ENCODE peak calls at places on chromosome X, in seven cellular contexts. One of them, this sample, is unnamed.

GRCh38 chrX:69137371-69137881 is 27.8 kb downstream of the PJA1 start:
- DNase-seq in stimulated activated CD8-positive, alpha-beta memory T cell treated with anti-CD3 and anti-CD28 coated beads, Interleukin-7, amount 100 ng/mL, for 24 hours: no peak
- DNase-seq in NAMALWA: no peak
- DNase-seq in choroid plexus epithelial cell: peak; percentile 75
- DNase-seq in GM23338: peak; percentile 48
- DNase-seq in iris pigment epithelial cell: peak; percentile 62
- DNase-seq in HFFc6: no peak
- DNase-seq in this sample: peak; percentile 20

GRCh38 chrX:134338527-134338926 is 101.5 kb downstream of the CCDC160 start:
- DNase-seq in NAMALWA: peak; percentile 5
- DNase-seq in iris pigment epithelial cell: no peak
- DNase-seq in GM23338: no peak
- DNase-seq in stimulated activated CD8-positive, alpha-beta memory T cell treated with anti-CD3 and anti-CD28 coated beads, Interleukin-7, amount 100 ng/mL, for 24 hours: no peak
- DNase-seq in choroid plexus epithelial cell: no peak
- DNase-seq in HFFc6: no peak
- DNase-seq in this sample: no peak

GRCh38 chrX:151987108-151987507 is 12.6 kb upstream of the GABRE start:
- DNase-seq in stimulated activated CD8-positive, alpha-beta memory T cell treated with anti-CD3 and anti-CD28 coated beads, Interleukin-7, amount 100 ng/mL, for 24 hours: no peak
- DNase-seq in choroid plexus epithelial cell: peak; percentile 53
- DNase-seq in NAMALWA: no peak
- DNase-seq in iris pigment epithelial cell: peak; percentile 31
- DNase-seq in HFFc6: no peak
- DNase-seq in GM23338: no peak
- DNase-seq in this sample: no peak

GRCh38 chrX:107730991-107731766 is 44.4 kb downstream of the TSC22D3 start:
- DNase-seq in iris pigment epithelial cell: peak; percentile 40
- DNase-seq in choroid plexus epithelial cell: no peak
- DNase-seq in stimulated activated CD8-positive, alpha-beta memory T cell treated with anti-CD3 and anti-CD28 coated beads, Interleukin-7, amount 100 ng/mL, for 24 hours: no peak
- DNase-seq in NAMALWA: no peak
- DNase-seq in GM23338: no peak
- DNase-seq in HFFc6: no peak
- DNase-seq in this sample: no peak

GRCh38 chrX:65677954-65678469 is 10.6 kb downstream of the MSN start:
- DNase-seq in stimulated activated CD8-positive, alpha-beta memory T cell treated with anti-CD3 and anti-CD28 coated beads, Interleukin-7, amount 100 ng/mL, for 24 hours: no peak
- DNase-seq in NAMALWA: no peak
- DNase-seq in HFFc6: peak; percentile 82
- DNase-seq in GM23338: no peak
- DNase-seq in choroid plexus epithelial cell: peak; percentile 79
- DNase-seq in iris pigment epithelial cell: peak; percentile 79
- DNase-seq in this sample: no peak

GRCh38 chrX:30799327-30799726 is 89.7 kb downstream of the TAB3 start:
- DNase-seq in iris pigment epithelial cell: no peak
- DNase-seq in choroid plexus epithelial cell: no peak
- DNase-seq in stimulated activated CD8-positive, alpha-beta memory T cell treated with anti-CD3 and anti-CD28 coated beads, Interleukin-7, amount 100 ng/mL, for 24 hours: no peak
- DNase-seq in HFFc6: no peak
- DNase-seq in NAMALWA: no peak
- DNase-seq in GM23338: no peak
- DNase-seq in this sample: no peak

GRCh38 chrX:147848543-147849448 is 62.9 kb upstream of the FMR1 start:
- DNase-seq in iris pigment epithelial cell: no peak
- DNase-seq in HFFc6: no peak
- DNase-seq in NAMALWA: no peak
- DNase-seq in choroid plexus epithelial cell: no peak
- DNase-seq in GM23338: no peak
- DNase-seq in stimulated activated CD8-positive, alpha-beta memory T cell treated with anti-CD3 and anti-CD28 coated beads, Interleukin-7, amount 100 ng/mL, for 24 hours: no peak
- DNase-seq in this sample: peak; percentile 9

GRCh38 chrX:51496501-51497291 is at the start of gene NUDT11:
- DNase-seq in iris pigment epithelial cell: peak; percentile 71
- DNase-seq in HFFc6: peak; percentile 31
- DNase-seq in GM23338: peak; percentile 79
- DNase-seq in NAMALWA: no peak
- DNase-seq in stimulated activated CD8-positive, alpha-beta memory T cell treated with anti-CD3 and anti-CD28 coated beads, Interleukin-7, amount 100 ng/mL, for 24 hours: peak; percentile 19
- DNase-seq in choroid plexus epithelial cell: peak; percentile 69
- DNase-seq in this sample: peak; percentile 85

GRCh38 chrX:153909024-153909979 is 4.8 kb downstream of the AVPR2 start:
- DNase-seq in GM23338: peak; percentile 49
- DNase-seq in choroid plexus epithelial cell: no peak
- DNase-seq in iris pigment epithelial cell: no peak
- DNase-seq in stimulated activated CD8-positive, alpha-beta memory T cell treated with anti-CD3 and anti-CD28 coated beads, Interleukin-7, amount 100 ng/mL, for 24 hours: no peak
- DNase-seq in NAMALWA: peak; percentile 46
- DNase-seq in HFFc6: no peak
- DNase-seq in this sample: peak; percentile 68

This sample was measured in nephron progenitor cell.